ENCODE peak calls at places on chromosomes 12 and 14, in seven cellular contexts. One of them, this sample, is unnamed.

GRCh38 chr12:124179936-124180605 is 114.8 kb upstream of the RFLNA start:
- DNase-seq in transverse colon: no peak
- DNase-seq in endodermal cell: no peak
- DNase-seq in kidney epithelial cell: no peak
- DNase-seq in GM23338: no peak
- DNase-seq in adrenal gland: no peak
- DNase-seq in right lobe of liver: no peak
- DNase-seq in this sample: no peak

GRCh38 chr14:102917469-102918211 is 4.8 kb upstream of the AMN start:
- DNase-seq in transverse colon: peak; percentile 70
- DNase-seq in endodermal cell: peak; percentile 92
- DNase-seq in kidney epithelial cell: no peak
- DNase-seq in GM23338: peak; percentile 88
- DNase-seq in adrenal gland: peak; percentile 80
- DNase-seq in right lobe of liver: no peak
- DNase-seq in this sample: no peak

GRCh38 chr14:103562135-103562384 is 397 bp downstream of the BAG5 start:
- DNase-seq in transverse colon: peak; percentile 35
- DNase-seq in endodermal cell: no peak
- DNase-seq in kidney epithelial cell: no peak
- DNase-seq in GM23338: peak; percentile 65
- DNase-seq in adrenal gland: peak; percentile 70
- DNase-seq in right lobe of liver: no peak
- DNase-seq in this sample: no peak

GRCh38 chr12:5499566-5500325 is 67.8 kb downstream of the NTF3 start:
- DNase-seq in transverse colon: peak; percentile 54
- DNase-seq in endodermal cell: no peak
- DNase-seq in kidney epithelial cell: no peak
- DNase-seq in GM23338: no peak
- DNase-seq in adrenal gland: no peak
- DNase-seq in right lobe of liver: no peak
- DNase-seq in this sample: no peak

GRCh38 chr14:97707603-97708002 is 910.4 kb downstream of the VRK1 start:
- DNase-seq in transverse colon: no peak
- DNase-seq in endodermal cell: peak; percentile 56
- DNase-seq in kidney epithelial cell: no peak
- DNase-seq in GM23338: no peak
- DNase-seq in adrenal gland: no peak
- DNase-seq in right lobe of liver: no peak
- DNase-seq in this sample: no peak

GRCh38 chr12:115002434-115002833 is 318.5 kb upstream of the TBX3 start:
- DNase-seq in transverse colon: no peak
- DNase-seq in endodermal cell: no peak
- DNase-seq in kidney epithelial cell: no peak
- DNase-seq in GM23338: no peak
- DNase-seq in adrenal gland: no peak
- DNase-seq in right lobe of liver: no peak
- DNase-seq in this sample: no peak

GRCh38 chr12:113424915-113425823 is 3.0 kb downstream of the SDSL start:
- DNase-seq in transverse colon: peak; percentile 62
- DNase-seq in endodermal cell: peak; percentile 96
- DNase-seq in kidney epithelial cell: no peak
- DNase-seq in GM23338: peak; percentile 71
- DNase-seq in adrenal gland: peak; percentile 84
- DNase-seq in right lobe of liver: peak; percentile 66
- DNase-seq in this sample: peak; percentile 18

GRCh38 chr12:59787610-59788009 is 191.8 kb downstream of the SLC16A7 start:
- DNase-seq in transverse colon: no peak
- DNase-seq in endodermal cell: no peak
- DNase-seq in kidney epithelial cell: no peak
- DNase-seq in GM23338: peak; percentile 9
- DNase-seq in adrenal gland: no peak
- DNase-seq in right lobe of liver: no peak
- DNase-seq in this sample: no peak

GRCh38 chr12:56190695-56191155 is 1.4 kb upstream of the SMARCC2 start:
- DNase-seq in transverse colon: no peak
- DNase-seq in endodermal cell: peak; percentile 72
- DNase-seq in kidney epithelial cell: no peak
- DNase-seq in GM23338: peak; percentile 48
- DNase-seq in adrenal gland: no peak
- DNase-seq in right lobe of liver: no peak
- DNase-seq in this sample: no peak

GRCh38 chr14:57692671-57693070 is 173.2 kb downstream of the SLC35F4 start:
- DNase-seq in transverse colon: no peak
- DNase-seq in endodermal cell: no peak
- DNase-seq in kidney epithelial cell: peak; percentile 28
- DNase-seq in GM23338: peak; percentile 39
- DNase-seq in adrenal gland: no peak
- DNase-seq in right lobe of liver: no peak
- DNase-seq in this sample: peak; percentile 79

GRCh38 chr14:71022015-71022919 is 115.0 kb downstream of the PCNX1 start:
- DNase-seq in transverse colon: no peak
- DNase-seq in endodermal cell: no peak
- DNase-seq in kidney epithelial cell: no peak
- DNase-seq in GM23338: no peak
- DNase-seq in adrenal gland: no peak
- DNase-seq in right lobe of liver: no peak
- DNase-seq in this sample: peak; percentile 4

GRCh38 chr12:124949779-124950728 is 35.6 kb upstream of the UBC start:
- DNase-seq in transverse colon: no peak
- DNase-seq in endodermal cell: no peak
- DNase-seq in kidney epithelial cell: no peak
- DNase-seq in GM23338: no peak
- DNase-seq in adrenal gland: no peak
- DNase-seq in right lobe of liver: no peak
- DNase-seq in this sample: no peak

GRCh38 chr12:123936471-123936870 is 36.2 kb downstream of the CCDC92 start:
- DNase-seq in transverse colon: no peak
- DNase-seq in endodermal cell: peak; percentile 44
- DNase-seq in kidney epithelial cell: no peak
- DNase-seq in GM23338: no peak
- DNase-seq in adrenal gland: no peak
- DNase-seq in right lobe of liver: no peak
- DNase-seq in this sample: no peak

GRCh38 chr14:103870891-103871595 is 23.7 kb upstream of the PPP1R13B start:
- DNase-seq in transverse colon: no peak
- DNase-seq in endodermal cell: no peak
- DNase-seq in kidney epithelial cell: no peak
- DNase-seq in GM23338: no peak
- DNase-seq in adrenal gland: no peak
- DNase-seq in right lobe of liver: no peak
- DNase-seq in this sample: no peak

GRCh38 chr14:36441283-36441682 is 78.7 kb downstream of the NKX2-1 start:
- DNase-seq in transverse colon: no peak
- DNase-seq in endodermal cell: no peak
- DNase-seq in kidney epithelial cell: no peak
- DNase-seq in GM23338: peak; percentile 44
- DNase-seq in adrenal gland: no peak
- DNase-seq in right lobe of liver: no peak
- DNase-seq in this sample: no peak

GRCh38 chr14:35349966-35350365 is 54.6 kb downstream of the NFKBIA start:
- DNase-seq in transverse colon: no peak
- DNase-seq in endodermal cell: peak; percentile 63
- DNase-seq in kidney epithelial cell: no peak
- DNase-seq in GM23338: no peak
- DNase-seq in adrenal gland: no peak
- DNase-seq in right lobe of liver: no peak
- DNase-seq in this sample: no peak

GRCh38 chr14:104865069-104865630 is at the start of gene CEP170B:
- DNase-seq in transverse colon: no peak
- DNase-seq in endodermal cell: peak; percentile 84
- DNase-seq in kidney epithelial cell: no peak
- DNase-seq in GM23338: peak; percentile 57
- DNase-seq in adrenal gland: no peak
- DNase-seq in right lobe of liver: peak; percentile 68
- DNase-seq in this sample: no peak

GRCh38 chr14:56687123-56687522 is 107.5 kb downstream of the TMEM260 start:
- DNase-seq in transverse colon: no peak
- DNase-seq in endodermal cell: no peak
- DNase-seq in kidney epithelial cell: peak; percentile 9
- DNase-seq in GM23338: no peak
- DNase-seq in adrenal gland: no peak
- DNase-seq in right lobe of liver: no peak
- DNase-seq in this sample: no peak

GRCh38 chr12:91339106-91339505 is 156.5 kb upstream of the DCN start:
- DNase-seq in transverse colon: no peak
- DNase-seq in endodermal cell: no peak
- DNase-seq in kidney epithelial cell: no peak
- DNase-seq in GM23338: no peak
- DNase-seq in adrenal gland: no peak
- DNase-seq in right lobe of liver: no peak
- DNase-seq in this sample: no peak

GRCh38 chr12:54217774-54218221 is 29.0 kb upstream of the SMUG1 start:
- DNase-seq in transverse colon: peak; percentile 55
- DNase-seq in endodermal cell: peak; percentile 94
- DNase-seq in kidney epithelial cell: no peak
- DNase-seq in GM23338: peak; percentile 97
- DNase-seq in adrenal gland: no peak
- DNase-seq in right lobe of liver: no peak
- DNase-seq in this sample: no peak

GRCh38 chr12:82522762-82523161 is 163.9 kb upstream of the TMTC2 start:
- DNase-seq in transverse colon: no peak
- DNase-seq in endodermal cell: no peak
- DNase-seq in kidney epithelial cell: no peak
- DNase-seq in GM23338: no peak
- DNase-seq in adrenal gland: no peak
- DNase-seq in right lobe of liver: no peak
- DNase-seq in this sample: no peak

GRCh38 chr12:26298785-26299621 is 103.6 kb downstream of the SSPN start:
- DNase-seq in transverse colon: no peak
- DNase-seq in endodermal cell: no peak
- DNase-seq in kidney epithelial cell: peak; percentile 75
- DNase-seq in GM23338: peak; percentile 8
- DNase-seq in adrenal gland: no peak
- DNase-seq in right lobe of liver: no peak
- DNase-seq in this sample: peak; percentile 91
- TF ChIP-seq CTCF in transverse colon: peak; percentile 22
- TF ChIP-seq CTCF in endodermal cell: peak; percentile 53
- TF ChIP-seq CTCF in kidney epithelial cell: peak; percentile 47
- TF ChIP-seq CTCF in GM23338: no peak
- TF ChIP-seq CTCF in adrenal gland: peak; percentile 16
- TF ChIP-seq CTCF in right lobe of liver: peak; percentile 3
- TF ChIP-seq CTCF in this sample: peak; percentile 27

DNA sequence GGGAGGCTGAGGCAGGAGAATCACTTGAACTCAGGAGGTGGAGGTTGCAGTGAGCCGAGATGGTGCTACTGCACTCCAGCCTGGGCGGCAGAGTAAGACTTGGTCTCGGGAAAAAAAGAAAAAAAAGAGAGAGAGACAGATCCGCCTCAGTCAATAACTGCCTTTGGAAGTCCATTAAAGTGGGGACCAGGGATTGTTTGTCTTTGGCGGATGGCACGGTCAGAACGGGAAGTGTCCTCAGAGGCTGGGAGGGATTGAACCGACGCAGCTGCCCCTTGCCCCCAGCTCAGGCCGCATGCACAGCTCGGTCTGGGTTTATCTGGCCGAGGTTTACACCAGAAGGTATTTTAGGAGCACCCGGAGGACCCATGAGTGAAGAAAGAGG is 54.4 kb downstream of the TESC start:
- DNase-seq in transverse colon: no peak
- DNase-seq in endodermal cell: no peak
- DNase-seq in kidney epithelial cell: no peak
- DNase-seq in GM23338: no peak
- DNase-seq in adrenal gland: no peak
- DNase-seq in right lobe of liver: no peak
- DNase-seq in this sample: no peak
- H3K4me3 ChIP-seq in transverse colon: no peak overlapping the region
- H3K4me3 ChIP-seq in endodermal cell: no peak overlapping the region
- H3K4me3 ChIP-seq in kidney epithelial cell: no peak overlapping the region
- H3K4me3 ChIP-seq in GM23338: no peak overlapping the region
- H3K4me3 ChIP-seq in adrenal gland: no peak overlapping the region
- H3K4me3 ChIP-seq in right lobe of liver: no peak overlapping the region
- H3K4me3 ChIP-seq in this sample: no peak overlapping the region

DNA sequence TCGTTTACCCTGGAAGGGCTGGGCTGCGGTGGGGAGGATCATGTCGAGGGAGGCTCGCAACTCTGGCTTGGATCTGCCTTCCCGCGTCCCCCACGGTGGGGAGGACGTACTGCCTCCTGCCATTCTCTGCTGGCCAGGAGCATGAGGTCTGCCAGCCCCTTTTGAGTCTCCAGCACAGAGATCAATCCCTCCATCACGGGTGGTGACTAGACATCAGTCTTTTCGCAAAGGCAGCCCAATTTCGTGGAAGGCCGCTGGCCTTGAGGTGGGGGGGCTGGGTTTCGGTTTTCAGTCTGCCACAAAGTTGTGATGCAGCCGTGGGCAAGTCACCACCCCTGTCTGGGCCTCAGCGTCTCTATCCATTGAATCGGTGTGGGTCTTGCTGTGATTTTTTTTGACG is 62.2 kb downstream of the PRMT8 start:
- DNase-seq in transverse colon: no peak
- DNase-seq in endodermal cell: peak; percentile 31
- DNase-seq in kidney epithelial cell: no peak
- DNase-seq in GM23338: no peak
- DNase-seq in adrenal gland: peak; percentile 17
- DNase-seq in right lobe of liver: no peak
- DNase-seq in this sample: no peak
- H3K27me3 ChIP-seq in transverse colon: no peaks in the 10 kb centered on the region
- H3K27me3 ChIP-seq in endodermal cell: no peaks in the 10 kb centered on the region
- H3K27me3 ChIP-seq in kidney epithelial cell: peaks cover 8% of the 10 kb centered on the region
- H3K27me3 ChIP-seq in GM23338: no peaks in the 10 kb centered on the region
- H3K27me3 ChIP-seq in adrenal gland: peaks cover 4% of the 10 kb centered on the region
- H3K27me3 ChIP-seq in right lobe of liver: no peaks in the 10 kb centered on the region
- H3K27me3 ChIP-seq in this sample: peaks cover 3% of the 10 kb centered on the region

GRCh38 chr12:128073937-128074336 is 193.0 kb upstream of the TMEM132C start:
- DNase-seq in transverse colon: no peak
- DNase-seq in endodermal cell: peak; percentile 26
- DNase-seq in kidney epithelial cell: no peak
- DNase-seq in GM23338: no peak
- DNase-seq in adrenal gland: peak; percentile 25
- DNase-seq in right lobe of liver: no peak
- DNase-seq in this sample: no peak

GRCh38 chr12:128075332-128075731 is 191.6 kb upstream of the TMEM132C start:
- DNase-seq in transverse colon: no peak
- DNase-seq in endodermal cell: no peak
- DNase-seq in kidney epithelial cell: no peak
- DNase-seq in GM23338: no peak
- DNase-seq in adrenal gland: peak; percentile 23
- DNase-seq in right lobe of liver: no peak
- DNase-seq in this sample: no peak

GRCh38 chr12:128068211-128068610 is 198.8 kb upstream of the TMEM132C start:
- DNase-seq in transverse colon: no peak
- DNase-seq in endodermal cell: peak; percentile 29
- DNase-seq in kidney epithelial cell: no peak
- DNase-seq in GM23338: no peak
- DNase-seq in adrenal gland: peak; percentile 9
- DNase-seq in right lobe of liver: no peak
- DNase-seq in this sample: no peak

DNA sequence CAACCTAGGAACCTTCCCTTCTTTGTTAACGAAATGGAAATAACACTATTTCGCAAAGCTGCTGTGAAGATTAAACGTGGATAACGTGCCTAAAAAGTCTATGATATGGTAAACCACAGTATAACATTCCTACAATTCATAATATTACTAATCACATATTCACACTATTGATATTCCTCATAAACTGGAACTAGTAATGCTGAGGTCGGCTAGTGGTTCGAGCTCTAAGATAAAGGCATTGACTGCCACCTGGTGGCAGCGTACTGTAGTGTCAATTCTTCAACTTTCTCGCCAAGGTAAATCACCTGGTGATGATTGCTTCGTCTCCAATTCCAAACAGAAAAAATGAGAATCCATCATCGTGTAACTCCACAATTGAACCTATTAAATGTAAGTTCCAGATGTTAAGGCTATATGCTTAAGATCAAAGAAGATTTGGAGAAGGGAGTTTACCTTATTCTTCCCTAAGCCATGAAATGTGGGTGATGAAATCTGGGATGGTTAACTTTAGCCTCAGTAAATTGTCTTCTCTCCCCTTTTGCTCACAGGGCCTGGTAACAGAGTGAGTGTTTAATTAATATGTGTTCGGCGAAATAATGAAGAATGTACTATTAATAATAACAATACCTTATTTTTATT is 197.5 kb upstream of the TMEM132C start:
- DNase-seq in transverse colon: peak; percentile 63
- DNase-seq in endodermal cell: peak; percentile 89
- DNase-seq in kidney epithelial cell: no peak
- DNase-seq in GM23338: peak; percentile 60
- DNase-seq in adrenal gland: peak; percentile 77
- DNase-seq in right lobe of liver: no peak
- DNase-seq in this sample: peak; percentile 35
- TF ChIP-seq CTCF in transverse colon: peak; percentile 78
- TF ChIP-seq CTCF in endodermal cell: peak; percentile 93
- TF ChIP-seq CTCF in kidney epithelial cell: peak; percentile 59
- TF ChIP-seq CTCF in GM23338: peak; percentile 76
- TF ChIP-seq CTCF in adrenal gland: peak; percentile 73
- TF ChIP-seq CTCF in right lobe of liver: peak; percentile 55
- TF ChIP-seq CTCF in this sample: peak; percentile 44

This sample was measured in bronchial epithelial cell.